ENCODE peak calls at places on chromosome 12, in nine cellular contexts. J is AG04449, Z is tibial artery, V is heart right ventricle, F is Calu3, H is fibroblast of mammary gland, W is GM10248, K is Caco-2, M is RWPE2. Q is an unnamed sample.

GRCh38 chr12:27999521-27999920 is 27.0 kb upstream of the PTHLH start:
- DNase-seq in J (peak; percentile 59), Z (no peak), V (no peak), F (no peak), H (peak; percentile 77), W (no peak), K (no peak), M (no peak), Q (no peak)

GRCh38 chr12:53268637-53269562 is 801 bp downstream of the ESPL1 start:
- DNase-seq in J (no peak), Z (no peak), V (no peak), F (no peak), H (peak; percentile 10), W (no peak), K (no peak), M (no peak), Q (no peak)

GRCh38 chr12:132393245-132393795 is 63.9 kb upstream of the GALNT9 start:
- DNase-seq in J (no peak), Z (no peak), V (no peak), F (peak; percentile 68), H (no peak), W (no peak), K (peak; percentile 28), M (peak; percentile 51), Q (no peak)

GRCh38 chr12:80269953-80270552 is 170.7 kb downstream of the OTOGL start:
- DNase-seq in J (no peak), Z (no peak), V (no peak), F (peak; percentile 41), H (peak; percentile 64), W (peak; percentile 14), K (no peak), M (no peak), Q (peak; percentile 15)

GRCh38 chr12:24079083-24079482 is 129.6 kb upstream of the SOX5 start:
- DNase-seq in J (no peak), Z (no peak), V (no peak), F (no peak), H (no peak), W (no peak), K (no peak), M (no peak), Q (no peak)

GRCh38 chr12:113136128-113136989 is 798 bp upstream of the RASAL1 start:
- DNase-seq in J (no peak), Z (no peak), V (no peak), F (peak; percentile 69), H (no peak), W (no peak), K (no peak), M (no peak), Q (no peak)

GRCh38 chr12:54222609-54223008 is 33.8 kb upstream of the SMUG1 start:
- DNase-seq in J (peak; percentile 93), Z (no peak), V (no peak), F (no peak), H (peak; percentile 98), W (no peak), K (no peak), M (no peak), Q (no peak)

GRCh38 chr12:53694746-53695145 is 18.9 kb upstream of the ATP5MC2 start:
- DNase-seq in J (no peak), Z (no peak), V (no peak), F (no peak), H (no peak), W (no peak), K (no peak), M (no peak), Q (no peak)

GRCh38 chr12:66719862-66720261 is 41.0 kb upstream of the GRIP1 start:
- DNase-seq in J (no peak), Z (no peak), V (no peak), F (no peak), H (no peak), W (no peak), K (no peak), M (no peak), Q (no peak)

GRCh38 chr12:66714709-66715108 is 35.8 kb upstream of the GRIP1 start:
- DNase-seq in J (no peak), Z (no peak), V (no peak), F (no peak), H (no peak), W (no peak), K (no peak), M (no peak), Q (no peak)

GRCh38 chr12:66716522-66716921 is 37.6 kb upstream of the GRIP1 start:
- DNase-seq in J (no peak), Z (no peak), V (no peak), F (no peak), H (no peak), W (no peak), K (no peak), M (no peak), Q (no peak)

GRCh38 chr12:66713984-66714383 is 35.1 kb upstream of the GRIP1 start:
- DNase-seq in J (no peak), Z (no peak), V (no peak), F (no peak), H (no peak), W (no peak), K (no peak), M (no peak), Q (no peak)

GRCh38 chr12:66717049-66717448 is 38.2 kb upstream of the GRIP1 start:
- DNase-seq in J (no peak), Z (no peak), V (no peak), F (no peak), H (no peak), W (no peak), K (no peak), M (no peak), Q (no peak)
- TF ChIP-seq CTCF in J (no peak), Z (no peak), V (no peak), F (no peak), H (no peak), W (no peak), K (no peak), M (peak; percentile 14), Q (no peak)

DNA sequence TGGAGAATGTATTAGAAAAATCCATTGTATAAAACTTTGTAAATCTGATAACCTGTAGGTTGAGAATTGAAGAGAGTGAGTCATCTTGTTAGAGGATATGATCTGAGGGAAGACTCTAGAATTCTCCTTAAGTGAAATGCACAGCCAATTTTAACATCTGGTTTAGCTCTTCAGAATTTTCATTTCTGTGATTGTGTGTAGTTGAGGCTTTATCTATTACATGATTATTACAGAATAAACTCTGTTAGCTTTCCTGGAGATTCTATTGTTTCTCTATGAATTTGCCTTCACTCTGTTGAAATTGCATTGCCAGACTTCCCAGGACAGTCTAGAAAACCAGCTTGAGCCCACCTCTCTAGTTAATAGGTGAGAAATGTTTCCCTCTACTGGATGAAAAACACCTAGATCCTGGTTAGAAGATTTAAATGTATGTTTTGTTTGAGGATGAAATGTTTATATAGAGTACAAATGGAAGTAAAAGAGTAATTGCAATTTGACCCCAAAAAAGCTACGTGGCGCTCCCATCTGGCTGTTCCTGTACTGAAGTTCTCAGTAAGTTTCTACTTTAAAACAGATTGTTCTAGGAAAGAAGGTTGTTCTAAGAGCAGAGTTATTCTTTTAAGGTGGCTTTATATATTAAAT is 2.9 kb downstream of the NUDT4 start:
- DNase-seq in J (no peak), Z (no peak), V (no peak), F (no peak), H (peak; percentile 60), W (no peak), K (no peak), M (no peak), Q (no peak)
- TF ChIP-seq CTCF in J (no peak), Z (no peak), V (no peak), F (no peak), H (peak; percentile 21), W (peak; percentile 38), K (no peak), M (peak; percentile 78), Q (no peak)

GRCh38 chr12:128969480-128970055 is 116.3 kb downstream of the GLT1D1 start:
- DNase-seq in J (no peak), Z (no peak), V (no peak), F (peak; percentile 50), H (no peak), W (peak; percentile 72), K (peak; percentile 55), M (no peak), Q (peak; percentile 29)
- TF ChIP-seq CTCF in J (no peak), Z (no peak), V (no peak), F (peak; percentile 25), H (no peak), W (peak; percentile 91), K (peak; percentile 60), M (peak; percentile 29), Q (no peak)

GRCh38 chr12:12095016-12095415 is 24.3 kb downstream of the BCL2L14 start:
- DNase-seq in J (no peak), Z (no peak), V (no peak), F (no peak), H (no peak), W (no peak), K (no peak), M (no peak), Q (no peak)
- TF ChIP-seq CTCF in J (no peak), Z (no peak), V (no peak), F (no peak), H (no peak), W (no peak), K (no peak), M (no peak), Q (no peak)